ENCODE peak calls at places on chromosomes 7 and 10, in eight cellular contexts. E, A, C, Y, N, B, K and U are unnamed samples.

GRCh38 chr10:121236621-121237020 is 361.6 kb downstream of the FGFR2 start:
- DNase-seq in E (no peak), A (no peak), C (no peak), Y (no peak), N (no peak), B (no peak), K (no peak), U (no peak)

GRCh38 chr7:5424689-5425506 is 1.3 kb upstream of the TNRC18 start:
- DNase-seq in E (no peak), A (no peak), C (peak; percentile 72), Y (no peak), N (peak; percentile 62), B (peak; percentile 66), K (no peak), U (peak; percentile 74)

GRCh38 chr7:158377800-158378623 is 209.6 kb downstream of the PTPRN2 start:
- DNase-seq in E (no peak), A (no peak), C (no peak), Y (no peak), N (no peak), B (no peak), K (no peak), U (no peak)

GRCh38 chr7:133904766-133905165 is 222.4 kb upstream of the LRGUK start:
- DNase-seq in E (no peak), A (no peak), C (no peak), Y (no peak), N (no peak), B (no peak), K (no peak), U (no peak)

GRCh38 chr10:88254091-88254490 is 329.0 kb downstream of the RNLS start:
- DNase-seq in E (no peak), A (no peak), C (no peak), Y (peak; percentile 72), N (no peak), B (no peak), K (no peak), U (peak; percentile 74)

GRCh38 chr10:84156768-84157167 is 16.8 kb upstream of the GPR15LG start:
- DNase-seq in E (peak; percentile 67), A (no peak), C (no peak), Y (peak; percentile 10), N (no peak), B (no peak), K (peak; percentile 33), U (no peak)

GRCh38 chr7:96708872-96709271 is 774 bp downstream of the SEM1 start:
- DNase-seq in E (no peak), A (no peak), C (no peak), Y (no peak), N (no peak), B (no peak), K (no peak), U (no peak)

GRCh38 chr7:140596751-140597424 is 43.7 kb downstream of the DENND2A start:
- DNase-seq in E (no peak), A (no peak), C (no peak), Y (peak; percentile 71), N (no peak), B (no peak), K (no peak), U (no peak)

GRCh38 chr10:132363921-132364593 is 32.1 kb downstream of the LRRC27 start:
- DNase-seq in E (no peak), A (no peak), C (peak; percentile 91), Y (peak; percentile 7), N (no peak), B (no peak), K (no peak), U (no peak)

GRCh38 chr7:35753761-35754603 is 46.9 kb upstream of the SEPTIN7 start:
- DNase-seq in E (no peak), A (no peak), C (no peak), Y (peak; percentile 86), N (no peak), B (no peak), K (no peak), U (peak; percentile 77)

GRCh38 chr7:91436655-91437054 is 172.4 kb downstream of the FZD1 start:
- DNase-seq in E (no peak), A (no peak), C (no peak), Y (no peak), N (no peak), B (peak; percentile 31), K (no peak), U (no peak)

GRCh38 chr10:124735491-124736286 is 8.5 kb downstream of the FAM53B start:
- DNase-seq in E (no peak), A (no peak), C (peak; percentile 33), Y (no peak), N (no peak), B (no peak), K (no peak), U (no peak)

GRCh38 chr10:95814011-95814727 is 58.2 kb downstream of the ENTPD1 start:
- DNase-seq in E (no peak), A (no peak), C (no peak), Y (peak; percentile 98), N (no peak), B (no peak), K (no peak), U (no peak)

GRCh38 chr7:2698581-2699288 is 10.7 kb downstream of the AMZ1 start:
- DNase-seq in E (peak; percentile 66), A (peak; percentile 29), C (peak; percentile 41), Y (no peak), N (no peak), B (no peak), K (peak; percentile 49), U (no peak)

GRCh38 chr10:70799124-70799523 is 13.9 kb upstream of the TBATA start:
- DNase-seq in E (no peak), A (no peak), C (no peak), Y (no peak), N (no peak), B (no peak), K (no peak), U (no peak)